ENCODE peak calls at places on chromosomes 12 and 14, in four cellular contexts. Z is foreskin keratinocyte; D is mesendoderm; U is effector memory CD8-positive, alpha-beta T cell. P is an unnamed sample.

GRCh38 chr14:100648474-100649172 is 61.4 kb upstream of the BEGAIN start:
- DNase-seq in U (no peak), Z (no peak), D (no peak), P (no peak)

GRCh38 chr12:112252184-112252583 is 126.8 kb downstream of the TRAFD1 start:
- DNase-seq in D (no peak), Z (no peak), U (no peak), P (no peak)

GRCh38 chr12:49334681-49335080 is 2.3 kb downstream of the C1QL4 start:
- DNase-seq in D (no peak), Z (no peak), U (no peak), P (no peak)

GRCh38 chr14:91953170-91953985 is 5.9 kb upstream of the FBLN5 start:
- DNase-seq in D (no peak), U (no peak), Z (no peak), P (no peak)

GRCh38 chr12:95548539-95549391 is 2.5 kb downstream of the USP44 start:
- DNase-seq in U (peak; percentile 43), Z (no peak), D (peak; percentile 48), P (peak; percentile 69)

GRCh38 chr14:34496679-34497513 is 34.9 kb upstream of the SPTSSA start:
- DNase-seq in D (peak; percentile 97), U (no peak), Z (peak; percentile 98), P (peak; percentile 97)

GRCh38 chr12:122872815-122873361 is 23.0 kb downstream of the VPS37B start:
- DNase-seq in U (no peak), Z (no peak), D (no peak), P (peak; percentile 64)

GRCh38 chr12:10214131-10214876 is 1.6 kb downstream of the GABARAPL1 start:
- DNase-seq in U (no peak), D (peak; percentile 78), Z (peak; percentile 43), P (peak; percentile 57)